ENCODE peak calls at places on chromosomes 11 and 22, in four cellular contexts. O is right lobe of liver, J is SK-N-SH, Z is mammary epithelial cell. X is an unnamed sample.

GRCh38 chr11:114478768-114479167 is 39.5 kb downstream of the REXO2 start:
- DNase-seq in O (no peak), J (no peak), Z (peak; percentile 44), X (no peak)

GRCh38 chr11:86678823-86679222 is 6.4 kb upstream of the ME3 start:
- DNase-seq in O (no peak), J (no peak), Z (peak; percentile 71), X (no peak)

GRCh38 chr11:70742553-70743291 is 344.4 kb downstream of the CTTN start:
- DNase-seq in O (no peak), J (peak; percentile 82), Z (no peak), X (peak; percentile 94)

GRCh38 chr11:22624742-22625447 is 728 bp downstream of the FANCF start:
- DNase-seq in O (peak; percentile 74), J (peak; percentile 57), Z (peak; percentile 76), X (peak; percentile 87)

GRCh38 chr11:119432484-119433368 is 9.8 kb upstream of the THY1 start:
- DNase-seq in O (no peak), J (peak; percentile 56), Z (peak; percentile 17), X (no peak)

GRCh38 chr11:76903325-76903724 is 42.6 kb downstream of the ACER3 start:
- DNase-seq in O (no peak), J (no peak), Z (peak; percentile 79), X (no peak)

GRCh38 chr11:43130616-43131015 is 181.2 kb upstream of the API5 start:
- DNase-seq in O (no peak), J (peak; percentile 34), Z (no peak), X (peak; percentile 47)

GRCh38 chr11:78371221-78371899 is 46.3 kb downstream of the GAB2 start:
- DNase-seq in O (no peak), J (no peak), Z (no peak), X (peak; percentile 33)

GRCh38 chr11:804599-804964 is 449 bp downstream of the PIDD1 start:
- DNase-seq in O (no peak), J (peak; percentile 55), Z (no peak), X (no peak)

GRCh38 chr11:78351193-78351592 is 66.4 kb downstream of the GAB2 start:
- DNase-seq in O (no peak), J (no peak), Z (no peak), X (no peak)

GRCh38 chr11:17887779-17888178 is 125.1 kb downstream of the SERGEF start:
- DNase-seq in O (no peak), J (no peak), Z (no peak), X (peak; percentile 79)

GRCh38 chr22:30246962-30247376 is 410 bp upstream of the LIF start:
- DNase-seq in O (no peak), J (peak; percentile 53), Z (no peak), X (no peak)

GRCh38 chr11:31641477-31642062 is 132.0 kb downstream of the ELP4 start:
- DNase-seq in O (peak; percentile 14), J (peak; percentile 5), Z (no peak), X (peak; percentile 58)

GRCh38 chr22:17570851-17571631 is 7.7 kb downstream of the SLC25A18 start:
- DNase-seq in O (peak; percentile 63), J (no peak), Z (peak; percentile 53), X (no peak)

GRCh38 chr22:17057959-17058814 is 26.6 kb upstream of the IL17RA start:
- DNase-seq in O (peak; percentile 51), J (peak; percentile 75), Z (peak; percentile 52), X (peak; percentile 61)

GRCh38 chr22:30444632-30445437 is 19.3 kb downstream of the MTFP1 start:
- DNase-seq in O (no peak), J (peak; percentile 86), Z (peak; percentile 34), X (peak; percentile 90)

GRCh38 chr22:28440517-28441366 is 238.9 kb downstream of the TTC28 start:
- DNase-seq in O (no peak), J (peak; percentile 29), Z (no peak), X (no peak)

GRCh38 chr11:78476066-78476465 is 58.4 kb upstream of the GAB2 start:
- DNase-seq in O (no peak), J (no peak), Z (peak; percentile 35), X (no peak)

DNA sequence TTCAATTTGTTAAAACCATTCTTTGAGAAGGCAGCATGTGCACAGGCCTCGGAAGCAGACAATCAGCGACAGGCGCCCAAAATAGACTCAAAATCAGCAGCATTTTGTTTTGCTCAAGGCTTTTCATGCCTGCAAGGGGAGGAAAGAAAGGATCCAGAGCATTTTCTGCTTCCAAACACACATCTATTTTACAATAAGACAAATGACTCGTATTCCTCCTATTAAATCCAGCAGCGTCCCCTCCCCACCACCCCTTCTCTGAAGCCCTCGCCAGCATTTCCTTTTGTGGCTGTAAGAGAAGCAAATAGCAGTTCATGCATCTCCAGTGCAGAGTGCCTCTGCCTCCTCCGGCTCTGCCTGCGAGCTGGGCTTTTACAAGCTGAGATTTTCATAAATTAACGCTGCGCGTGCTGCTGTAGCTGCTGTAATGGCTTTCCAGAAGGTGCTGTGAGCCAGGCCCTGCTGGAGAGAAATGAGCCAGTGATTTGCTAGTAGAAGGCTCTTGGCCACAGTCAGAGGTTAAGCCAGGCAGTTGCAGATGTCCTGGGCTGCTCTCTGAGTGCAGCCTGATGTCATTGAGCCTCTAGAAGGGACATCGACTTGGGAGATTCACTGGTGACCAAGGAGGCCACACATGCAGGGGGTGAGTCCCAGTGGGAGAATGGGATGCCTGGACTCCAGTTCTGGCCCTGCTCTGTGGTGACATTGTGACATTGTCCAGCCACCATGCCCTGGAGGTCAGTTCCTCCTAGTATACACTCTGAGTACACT is 134.6 kb upstream of the NAV2 start:
- DNase-seq in O (no peak), J (peak; percentile 57), Z (no peak), X (no peak)
- H3K4me3 ChIP-seq in O (no peak overlapping the region), J (peak overlapping the region; percentile 7), Z (no peak overlapping the region), X (no peak overlapping the region)

GRCh38 chr22:20430641-20431519 is 6.7 kb downstream of the SCARF2 start:
- DNase-seq in O (peak; percentile 67), J (peak; percentile 57), Z (peak; percentile 48), X (no peak)
- TF ChIP-seq CTCF in O (no peak), J (no peak), Z (peak; percentile 22), X (peak; percentile 57)

DNA sequence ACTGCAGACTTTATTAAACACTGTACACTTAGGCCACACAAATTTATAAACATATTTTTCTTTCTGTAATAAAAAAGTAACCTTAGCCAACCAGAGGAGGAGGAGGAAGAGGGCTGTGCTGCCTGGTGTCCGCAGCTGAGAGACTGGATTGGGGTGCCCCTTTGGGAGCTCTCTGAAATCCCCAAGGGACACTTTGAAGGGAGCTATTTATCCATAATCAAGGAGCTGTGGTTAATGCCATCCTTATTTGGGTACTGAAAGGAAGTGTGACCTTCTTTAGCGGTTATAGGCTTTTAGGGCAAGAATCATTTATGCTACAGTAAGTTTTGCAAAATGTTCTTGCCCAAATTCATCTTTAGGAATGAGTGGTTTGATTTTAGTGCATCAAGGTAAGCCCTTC is 125.8 kb downstream of the RASSF10 start:
- DNase-seq in O (no peak), J (no peak), Z (no peak), X (no peak)
- H3K27ac ChIP-seq in O (no peak overlapping the region), J (no peak overlapping the region), Z (peak overlapping the region; percentile 79), X (no peak overlapping the region)

GRCh38 chr22:20429254-20430100 is 8.1 kb downstream of the SCARF2 start:
- DNase-seq in O (peak; percentile 70), J (peak; percentile 74), Z (no peak), X (no peak)

GRCh38 chr22:20432244-20432686 is 5.4 kb downstream of the SCARF2 start:
- DNase-seq in O (no peak), J (peak; percentile 26), Z (no peak), X (no peak)

GRCh38 chr22:20431520-20432237 is 5.9 kb downstream of the SCARF2 start:
- DNase-seq in O (no peak), J (peak; percentile 31), Z (no peak), X (peak; percentile 79)

GRCh38 chr22:20428496-20429253 is 8.9 kb downstream of the SCARF2 start:
- DNase-seq in O (no peak), J (no peak), Z (no peak), X (no peak)

DNA sequence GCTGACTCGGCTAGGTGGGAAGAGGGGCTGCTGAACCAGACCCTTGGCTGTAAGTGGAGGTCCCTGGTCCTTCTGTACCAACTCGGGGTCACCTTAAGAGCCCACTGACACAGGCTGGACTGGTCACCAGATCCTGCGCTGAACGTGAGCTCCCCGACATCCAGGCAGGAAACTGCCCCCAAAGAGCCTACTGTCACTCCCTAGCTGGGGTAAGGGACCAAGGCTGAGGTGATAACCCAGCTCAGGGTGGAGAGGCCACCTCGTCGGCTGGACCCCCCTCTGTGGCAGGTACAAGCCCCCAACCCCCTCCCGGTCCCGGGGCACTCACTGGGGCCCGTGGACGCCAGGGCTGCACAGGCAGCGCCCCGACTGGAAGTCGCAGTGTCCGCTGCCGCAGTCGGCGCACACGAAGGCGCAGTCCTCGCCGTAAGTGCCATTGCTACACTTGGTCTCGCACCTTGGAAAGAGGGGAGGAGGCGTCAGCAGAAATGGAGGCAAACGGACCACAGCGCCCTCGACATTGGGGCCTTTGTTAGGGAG is 7.5 kb downstream of the SCARF2 start:
- DNase-seq in O (no peak), J (no peak), Z (no peak), X (no peak)
- H3K4me3 ChIP-seq in O (peak overlapping the region; percentile 2), J (no peak overlapping the region), Z (no peak overlapping the region), X (no peak overlapping the region)

GRCh38 chr11:66493124-66493523 is 12.9 kb downstream of the DPP3 start:
- DNase-seq in O (no peak), J (no peak), Z (no peak), X (no peak)

GRCh38 chr11:66494935-66495334 is 14.7 kb downstream of the DPP3 start:
- DNase-seq in O (no peak), J (no peak), Z (no peak), X (peak; percentile 43)

GRCh38 chr11:66494458-66494857 is 14.2 kb downstream of the DPP3 start:
- DNase-seq in O (no peak), J (no peak), Z (no peak), X (no peak)

GRCh38 chr11:66497206-66497605 is 13.2 kb upstream of the BBS1 start:
- DNase-seq in O (no peak), J (no peak), Z (no peak), X (no peak)

GRCh38 chr11:66495401-66495844 is 15.0 kb upstream of the BBS1 start:
- DNase-seq in O (no peak), J (no peak), Z (no peak), X (peak; percentile 55)
- TF ChIP-seq CTCF in O (no peak), J (peak; percentile 18), Z (peak; percentile 28), X (peak; percentile 76)

GRCh38 chr22:40212126-40212525 is 34.4 kb downstream of the TNRC6B start:
- DNase-seq in O (no peak), J (no peak), Z (no peak), X (no peak)
- H3K27ac ChIP-seq in O (no peak overlapping the region), J (no peak overlapping the region), Z (no peak overlapping the region), X (no peak overlapping the region)

GRCh38 chr11:65132238-65132987 is 1.9 kb downstream of the SYVN1 start:
- DNase-seq in O (no peak), J (no peak), Z (no peak), X (no peak)
- H3K4me3 ChIP-seq in O (no peak overlapping the region), J (peak overlapping the region; percentile 96), Z (no peak overlapping the region), X (no peak overlapping the region)

DNA sequence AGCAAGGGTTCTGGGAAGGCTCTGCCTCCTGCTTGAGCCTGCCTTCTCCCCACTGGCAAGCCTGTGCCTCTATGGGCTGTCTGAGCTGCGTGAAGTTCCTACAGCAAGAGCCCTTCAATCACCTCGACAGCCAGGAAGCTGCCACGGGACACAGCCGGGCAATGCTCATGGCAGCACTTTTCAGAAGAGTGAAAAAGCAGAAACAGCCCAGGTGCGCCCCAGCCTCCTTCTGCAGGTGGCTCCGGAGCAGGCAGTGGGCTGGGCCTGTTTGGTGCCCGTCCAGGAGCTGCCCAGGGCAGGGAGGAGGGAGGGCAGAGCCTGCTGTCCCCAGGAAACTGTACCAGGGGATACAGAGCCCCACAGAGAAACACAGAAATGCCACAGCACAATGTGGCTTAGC is 24.6 kb upstream of the COMT start:
- DNase-seq in O (no peak), J (no peak), Z (no peak), X (no peak)
- TF ChIP-seq CTCF in O (no peak), J (no peak), Z (no peak), X (no peak)

X was measured in WERI-Rb-1.